ENCODE peak calls at places on chromosome 18, in six cellular contexts. One of them, this sample, is unnamed.

GRCh38 chr18:3388980-3389379 is 61.0 kb upstream of the TGIF1 start:
- DNase-seq in kidney: no peak
- DNase-seq in AG04450: no peak
- DNase-seq in AG09309: no peak
- DNase-seq in left ventricle myocardium inferior: no peak
- DNase-seq in suprapubic skin: no peak
- DNase-seq in this sample: no peak

GRCh38 chr18:32674491-32674890 is 98.3 kb downstream of the KLHL14 start:
- DNase-seq in suprapubic skin: no peak
- DNase-seq in kidney: no peak
- DNase-seq in AG09309: no peak
- DNase-seq in AG04450: no peak
- DNase-seq in left ventricle myocardium inferior: no peak
- DNase-seq in this sample: no peak

GRCh38 chr18:2881088-2881487 is 34.3 kb downstream of the EMILIN2 start:
- DNase-seq in suprapubic skin: peak
- DNase-seq in kidney: no peak
- DNase-seq in AG04450: no peak
- DNase-seq in left ventricle myocardium inferior: no peak
- DNase-seq in AG09309: no peak
- DNase-seq in this sample: no peak

GRCh38 chr18:41396211-41396610 is 558.8 kb upstream of the PIK3C3 start:
- DNase-seq in left ventricle myocardium inferior: no peak
- DNase-seq in kidney: no peak
- DNase-seq in suprapubic skin: no peak
- DNase-seq in AG09309: no peak
- DNase-seq in AG04450: no peak
- DNase-seq in this sample: no peak

GRCh38 chr18:78589916-78590437 is 389.6 kb upstream of the SALL3 start:
- DNase-seq in kidney: no peak
- DNase-seq in left ventricle myocardium inferior: no peak
- DNase-seq in AG09309: no peak
- DNase-seq in AG04450: no peak
- DNase-seq in suprapubic skin: no peak
- DNase-seq in this sample: no peak

GRCh38 chr18:3217930-3218647 is 1.7 kb downstream of the MYOM1 start:
- DNase-seq in kidney: no peak
- DNase-seq in left ventricle myocardium inferior: no peak
- DNase-seq in AG04450: no peak
- DNase-seq in suprapubic skin: no peak
- DNase-seq in AG09309: no peak
- DNase-seq in this sample: no peak

GRCh38 chr18:32549248-32549842 is 78.7 kb upstream of the GAREM1 start:
- DNase-seq in left ventricle myocardium inferior: peak
- DNase-seq in AG09309: no peak
- DNase-seq in kidney: no peak
- DNase-seq in suprapubic skin: no peak
- DNase-seq in AG04450: no peak
- DNase-seq in this sample: no peak

GRCh38 chr18:60943297-60943696 is 389.9 kb upstream of the CDH20 start:
- DNase-seq in AG04450: no peak
- DNase-seq in kidney: no peak
- DNase-seq in suprapubic skin: no peak
- DNase-seq in AG09309: no peak
- DNase-seq in left ventricle myocardium inferior: no peak
- DNase-seq in this sample: no peak

GRCh38 chr18:58117685-58118403 is 73.8 kb downstream of the NEDD4L start:
- DNase-seq in suprapubic skin: no peak
- DNase-seq in AG04450: peak
- DNase-seq in left ventricle myocardium inferior: no peak
- DNase-seq in AG09309: peak
- DNase-seq in kidney: no peak
- DNase-seq in this sample: no peak

GRCh38 chr18:5058768-5059539 is 138.1 kb downstream of the AKAIN1 start:
- DNase-seq in AG09309: no peak
- DNase-seq in left ventricle myocardium inferior: peak
- DNase-seq in AG04450: no peak
- DNase-seq in suprapubic skin: no peak
- DNase-seq in kidney: no peak
- DNase-seq in this sample: no peak

GRCh38 chr18:59851784-59852399 is 47.9 kb upstream of the PMAIP1 start:
- DNase-seq in AG04450: no peak
- DNase-seq in left ventricle myocardium inferior: no peak
- DNase-seq in AG09309: no peak
- DNase-seq in kidney: no peak
- DNase-seq in suprapubic skin: no peak
- DNase-seq in this sample: no peak

GRCh38 chr18:8301427-8302172 is 307.6 kb upstream of the RAB12 start:
- DNase-seq in AG04450: peak
- DNase-seq in suprapubic skin: no peak
- DNase-seq in kidney: no peak
- DNase-seq in left ventricle myocardium inferior: no peak
- DNase-seq in AG09309: no peak
- DNase-seq in this sample: no peak

GRCh38 chr18:75365230-75365629 is 62.3 kb downstream of the SMIM21 start:
- DNase-seq in AG04450: no peak
- DNase-seq in AG09309: no peak
- DNase-seq in left ventricle myocardium inferior: no peak
- DNase-seq in kidney: no peak
- DNase-seq in suprapubic skin: no peak
- DNase-seq in this sample: no peak

GRCh38 chr18:52903858-52904257 is 563.9 kb downstream of the DCC start:
- DNase-seq in AG09309: no peak
- DNase-seq in left ventricle myocardium inferior: peak
- DNase-seq in suprapubic skin: no peak
- DNase-seq in AG04450: no peak
- DNase-seq in kidney: no peak
- DNase-seq in this sample: no peak

GRCh38 chr18:28045176-28045810 is 131.6 kb downstream of the CDH2 start:
- DNase-seq in kidney: no peak
- DNase-seq in AG09309: no peak
- DNase-seq in suprapubic skin: no peak
- DNase-seq in AG04450: peak
- DNase-seq in left ventricle myocardium inferior: no peak
- DNase-seq in this sample: no peak

GRCh38 chr18:55577812-55578539 is 10.0 kb downstream of the TCF4 start:
- DNase-seq in AG04450: no peak
- DNase-seq in kidney: no peak
- DNase-seq in suprapubic skin: no peak
- DNase-seq in left ventricle myocardium inferior: no peak
- DNase-seq in AG09309: no peak
- DNase-seq in this sample: no peak
- TF ChIP-seq CTCF in AG04450: no peak
- TF ChIP-seq CTCF in kidney: no peak
- TF ChIP-seq CTCF in suprapubic skin: no peak
- TF ChIP-seq CTCF in left ventricle myocardium inferior: no peak
- TF ChIP-seq CTCF in AG09309: no peak
- TF ChIP-seq CTCF in this sample: no peak

DNA sequence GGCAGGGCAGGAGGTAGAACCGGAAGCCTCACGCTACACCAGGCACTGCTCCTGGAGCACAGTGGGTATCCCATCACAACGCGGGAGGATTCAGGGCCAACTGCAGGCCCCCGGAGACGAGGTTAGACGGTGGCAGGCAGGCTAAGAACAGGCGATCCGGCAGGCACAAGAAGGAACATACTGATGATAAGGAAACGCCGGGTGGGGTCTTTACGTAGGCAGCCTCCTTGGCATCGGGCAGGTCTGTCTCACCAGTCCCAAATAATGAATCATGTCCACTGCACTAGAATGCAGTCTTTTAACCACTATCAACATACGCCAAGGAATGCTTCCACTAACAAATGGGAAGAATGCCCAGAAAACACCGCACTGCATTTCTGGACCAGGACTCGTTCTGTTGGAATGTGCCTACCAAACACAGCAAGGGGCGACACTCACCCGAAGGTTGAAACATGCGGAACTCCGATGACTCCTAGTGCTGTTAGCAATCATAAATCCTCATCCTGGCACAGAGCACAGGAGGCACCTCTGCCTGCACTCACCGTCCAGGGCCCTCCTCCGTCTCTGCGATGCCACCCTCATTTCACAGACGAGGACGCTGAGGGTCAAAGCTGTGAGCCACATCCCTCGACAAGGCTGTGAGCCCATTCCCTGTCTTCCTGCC is 35.2 kb downstream of the ZNF516 start:
- DNase-seq in AG04450: peak
- DNase-seq in left ventricle myocardium inferior: no peak
- DNase-seq in suprapubic skin: peak
- DNase-seq in kidney: no peak
- DNase-seq in AG09309: peak
- DNase-seq in this sample: no peak
- TF ChIP-seq CTCF in AG04450: peak
- TF ChIP-seq CTCF in left ventricle myocardium inferior: no peak
- TF ChIP-seq CTCF in suprapubic skin: no peak
- TF ChIP-seq CTCF in kidney: no peak
- TF ChIP-seq CTCF in AG09309: no peak
- TF ChIP-seq CTCF in this sample: no peak

DNA sequence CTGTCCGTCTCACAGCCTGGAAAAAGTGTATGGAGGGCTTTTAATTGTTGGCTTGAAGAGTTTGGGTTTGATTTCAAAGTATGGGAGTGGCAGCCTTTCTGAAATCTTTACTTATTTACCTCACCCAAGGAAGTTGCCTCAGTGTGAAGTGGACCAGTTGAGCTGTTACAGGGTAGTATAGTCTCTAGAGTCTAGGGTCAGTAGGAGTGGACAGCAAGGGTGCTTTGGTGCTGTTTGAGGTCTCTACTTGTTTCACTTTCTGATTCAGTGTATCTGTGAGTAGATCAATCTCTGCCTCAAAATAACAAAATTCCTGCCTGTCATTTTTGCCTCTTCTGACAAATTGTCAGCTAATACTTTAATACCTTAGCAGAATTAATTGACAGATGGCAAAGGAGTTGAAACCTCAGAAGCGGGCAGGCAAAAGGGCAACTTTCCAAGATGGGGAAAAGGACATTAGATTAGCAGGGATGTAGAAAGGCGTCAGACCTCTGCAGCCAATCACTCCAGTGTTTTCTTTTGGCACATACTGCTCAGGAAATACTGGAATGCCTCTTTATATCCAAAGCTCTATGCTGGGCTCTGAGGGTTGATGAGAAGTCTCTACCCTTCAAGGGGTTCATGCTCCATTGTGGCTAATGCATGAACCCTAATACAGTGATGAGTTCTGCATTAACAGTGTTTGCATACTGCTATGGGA is 5.9 kb downstream of the RIOK3 start:
- DNase-seq in AG09309: no peak
- DNase-seq in suprapubic skin: no peak
- DNase-seq in left ventricle myocardium inferior: no peak
- DNase-seq in kidney: no peak
- DNase-seq in AG04450: no peak
- DNase-seq in this sample: no peak
- TF ChIP-seq CTCF in AG09309: no peak
- TF ChIP-seq CTCF in suprapubic skin: no peak
- TF ChIP-seq CTCF in left ventricle myocardium inferior: no peak
- TF ChIP-seq CTCF in kidney: no peak
- TF ChIP-seq CTCF in AG04450: no peak
- TF ChIP-seq CTCF in this sample: no peak

DNA sequence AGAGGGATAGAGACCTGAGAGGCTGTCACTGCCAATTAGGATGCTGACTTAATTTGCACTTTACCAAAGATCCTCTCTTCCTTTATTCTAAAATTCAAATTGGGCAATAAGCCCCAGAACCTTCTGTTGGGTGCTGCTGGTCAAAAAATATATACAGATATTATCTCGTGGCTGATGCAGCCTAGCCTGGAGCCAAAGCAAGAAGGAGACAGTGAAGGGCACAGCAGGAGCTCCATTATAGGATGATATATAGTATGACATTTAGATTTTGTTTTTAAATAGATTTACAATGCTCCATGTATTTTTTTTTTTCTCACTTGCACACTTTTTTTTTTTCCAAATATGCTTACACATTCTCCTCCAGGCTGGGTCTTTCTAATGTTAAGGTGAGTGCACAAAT is 579.3 kb downstream of the PIK3C3 start:
- DNase-seq in kidney: no peak
- DNase-seq in AG09309: no peak
- DNase-seq in left ventricle myocardium inferior: no peak
- DNase-seq in suprapubic skin: no peak
- DNase-seq in AG04450: no peak
- DNase-seq in this sample: no peak
- TF ChIP-seq CTCF in kidney: no peak
- TF ChIP-seq CTCF in AG09309: no peak
- TF ChIP-seq CTCF in left ventricle myocardium inferior: no peak
- TF ChIP-seq CTCF in suprapubic skin: no peak
- TF ChIP-seq CTCF in AG04450: no peak
- TF ChIP-seq CTCF in this sample: no peak

GRCh38 chr18:46393230-46393629 is 263.8 kb downstream of the LOXHD1 start:
- DNase-seq in left ventricle myocardium inferior: no peak
- DNase-seq in AG09309: no peak
- DNase-seq in AG04450: no peak
- DNase-seq in suprapubic skin: no peak
- DNase-seq in kidney: peak
- DNase-seq in this sample: no peak
- TF ChIP-seq CTCF in left ventricle myocardium inferior: peak
- TF ChIP-seq CTCF in AG09309: peak
- TF ChIP-seq CTCF in AG04450: peak
- TF ChIP-seq CTCF in suprapubic skin: no peak
- TF ChIP-seq CTCF in kidney: no peak
- TF ChIP-seq CTCF in this sample: no peak

This sample was measured in activated B cell treated with CpG ODN at 0.5 μM for 24 hours.